ENCODE peak calls at places on chromosome 5, in four cellular contexts. O, G, T and M are unnamed samples.

GRCh38 chr5:172542651-172543131 is 88.4 kb upstream of the SH3PXD2B start:
- DNase-seq in O (no peak), G (peak), T (peak), M (no peak)

GRCh38 chr5:142131394-142131793 is 22.8 kb downstream of the NDFIP1 start:
- DNase-seq in O (no peak), G (no peak), T (no peak), M (no peak)

GRCh38 chr5:15573594-15573993 is 73.6 kb downstream of the FBXL7 start:
- DNase-seq in O (no peak), G (no peak), T (no peak), M (no peak)

GRCh38 chr5:66242050-66242449 is 98.0 kb downstream of the SREK1 start:
- DNase-seq in O (no peak), G (no peak), T (no peak), M (no peak)

GRCh38 chr5:88542786-88543185 is 274.1 kb upstream of the TMEM161B start:
- DNase-seq in O (no peak), G (no peak), T (no peak), M (no peak)

GRCh38 chr5:150122158-150122510 is 33.5 kb downstream of the PDGFRB start:
- DNase-seq in O (peak), G (no peak), T (peak), M (no peak)

GRCh38 chr5:100889896-100890295 is 13.2 kb downstream of the ST8SIA4 start:
- DNase-seq in O (no peak), G (no peak), T (no peak), M (no peak)

GRCh38 chr5:59246470-59247250 is 646.9 kb downstream of the PDE4D start:
- DNase-seq in O (peak), G (no peak), T (no peak), M (no peak)

GRCh38 chr5:1548702-1549523 is 25.2 kb upstream of the LPCAT1 start:
- DNase-seq in O (no peak), G (no peak), T (peak), M (peak)